ENCODE peak calls at places on chromosomes 7 and 10, in six cellular contexts. T, D, R, X, K and A are unnamed samples.

GRCh38 chr7:102395620-102395957 is 574 bp upstream of the PRKRIP1 start:
- DNase-seq in X (no peak), R (no peak), K (no peak), D (no peak), T (no peak), A (peak; percentile 27)

GRCh38 chr7:131111-132094 is 61.0 kb upstream of the FAM20C start:
- DNase-seq in R (no peak), X (no peak), K (no peak), D (no peak), T (no peak), A (no peak)

GRCh38 chr10:86734209-86734988 is 22.0 kb upstream of the BMPR1A start:
- DNase-seq in K (no peak), T (no peak), D (no peak), R (no peak), X (no peak), A (peak; percentile 43)

GRCh38 chr10:86055928-86056327 is 310.7 kb downstream of the GRID1 start:
- DNase-seq in D (no peak), K (no peak), X (no peak), R (no peak), T (no peak), A (no peak)

GRCh38 chr10:115427611-115428010 is 334.4 kb downstream of the ATRNL1 start:
- DNase-seq in D (no peak), T (no peak), K (no peak), X (no peak), R (no peak), A (no peak)

GRCh38 chr7:110130669-110131068 is 960.3 kb upstream of the LRRN3 start:
- DNase-seq in T (no peak), R (no peak), D (no peak), K (no peak), X (peak; percentile 9), A (no peak)

GRCh38 chr7:17060051-17060450 is 178.3 kb upstream of the AGR3 start:
- DNase-seq in D (no peak), T (no peak), K (no peak), R (no peak), X (no peak), A (no peak)

GRCh38 chr7:64869912-64870562 is 33.0 kb upstream of the ZNF273 start:
- DNase-seq in K (no peak), D (no peak), X (peak; percentile 36), T (no peak), R (no peak), A (no peak)

GRCh38 chr7:68925241-68925640 is 673.0 kb upstream of the AUTS2 start:
- DNase-seq in R (no peak), X (no peak), D (no peak), K (no peak), T (no peak), A (no peak)

GRCh38 chr10:93412801-93413200 is 69.3 kb downstream of the MYOF start:
- DNase-seq in X (no peak), K (no peak), D (no peak), T (no peak), R (no peak), A (peak; percentile 79)

GRCh38 chr10:11881477-11882417 is 58.6 kb downstream of the PROSER2 start:
- DNase-seq in X (no peak), K (no peak), D (peak; percentile 94), R (peak; percentile 89), T (peak; percentile 62), A (no peak)

GRCh38 chr7:150972094-150972493 is 6.0 kb downstream of the KCNH2 start:
- DNase-seq in K (no peak), D (no peak), T (no peak), R (no peak), X (peak; percentile 93), A (no peak)

GRCh38 chr7:178444-178843 is 13.9 kb upstream of the FAM20C start:
- DNase-seq in R (no peak), D (no peak), K (no peak), X (no peak), T (no peak), A (no peak)

GRCh38 chr7:2611921-2612320 is 19.9 kb upstream of the TTYH3 start:
- DNase-seq in X (no peak), D (no peak), R (no peak), T (no peak), K (no peak), A (no peak)

GRCh38 chr7:12458520-12459131 is 55.0 kb upstream of the VWDE start:
- DNase-seq in K (peak; percentile 52), D (peak; percentile 23), T (peak; percentile 43), R (peak; percentile 28), X (peak; percentile 68), A (peak; percentile 54)

GRCh38 chr7:16804674-16805439 is at the start of gene AGR2:
- DNase-seq in X (no peak), D (no peak), T (peak; percentile 43), K (no peak), R (no peak), A (no peak)

GRCh38 chr10:124143721-124144120 is 50.3 kb upstream of the CHST15 start:
- DNase-seq in R (no peak), T (no peak), K (no peak), D (no peak), X (no peak), A (no peak)

GRCh38 chr10:124142296-124142853 is 49.0 kb upstream of the CHST15 start:
- DNase-seq in X (no peak), T (no peak), K (no peak), D (no peak), R (no peak), A (no peak)

GRCh38 chr10:124144536-124144935 is 51.1 kb upstream of the CHST15 start:
- DNase-seq in R (no peak), T (no peak), K (no peak), D (no peak), X (no peak), A (no peak)

GRCh38 chr10:124145109-124145860 is 51.9 kb upstream of the CHST15 start:
- DNase-seq in R (no peak), X (no peak), K (no peak), T (no peak), D (no peak), A (peak; percentile 94)

DNA sequence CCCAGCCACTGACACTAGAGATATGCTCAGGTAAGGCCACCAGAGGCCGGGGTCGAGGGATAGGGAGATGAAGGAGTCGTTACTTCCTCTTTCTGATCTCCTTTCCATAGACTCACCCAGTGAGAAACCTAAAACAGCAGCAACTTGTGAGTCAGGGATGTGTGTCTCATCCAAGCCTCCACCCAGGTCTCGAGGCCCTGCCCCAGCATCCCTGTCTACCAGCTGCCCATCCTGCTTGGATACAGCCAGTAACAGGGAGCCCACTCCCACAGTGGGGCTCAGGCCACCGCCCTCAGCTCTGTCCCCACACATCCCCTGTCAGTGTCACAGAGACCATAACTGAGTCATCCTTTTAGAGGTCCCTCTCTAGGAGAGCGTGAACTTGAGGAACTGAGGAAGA is 49.6 kb upstream of the CHST15 start:
- DNase-seq in D (no peak), R (no peak), X (no peak), K (no peak), T (no peak), A (peak; percentile 38)
- TF ChIP-seq MAX in D (no peak), R (no peak), X (no peak), K (no peak), T (no peak), A (no peak)

DNA sequence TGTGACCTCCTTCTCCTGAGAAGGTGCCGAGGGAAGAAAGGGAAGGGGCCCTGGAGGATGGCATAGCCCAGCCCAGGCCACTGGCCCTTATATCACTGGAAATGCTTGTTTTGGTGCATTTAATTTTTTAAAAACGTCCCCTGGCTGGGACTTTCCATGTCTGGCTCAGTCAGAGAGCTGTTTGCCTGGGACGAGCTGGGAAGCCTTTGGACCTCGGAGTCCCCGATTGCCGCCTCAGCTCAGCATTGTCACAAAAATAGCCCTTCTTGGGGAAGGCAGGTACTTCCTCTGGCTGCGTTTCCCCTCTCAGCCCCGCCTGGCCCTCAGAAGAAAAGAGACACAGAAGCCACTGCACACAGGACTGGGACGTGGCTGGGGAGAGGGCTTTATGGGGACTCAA is 31.3 kb upstream of the MXI1 start:
- DNase-seq in D (no peak), T (no peak), K (peak; percentile 14), R (no peak), X (no peak), A (no peak)
- H3K4me3 ChIP-seq in D (no peak overlapping the region), T (no peak overlapping the region), K (no peak overlapping the region), R (no peak overlapping the region), X (no peak overlapping the region), A (no peak overlapping the region)

GRCh38 chr10:78028438-78029293 is 649 bp downstream of the POLR3A start:
- DNase-seq in D (no peak), T (no peak), X (no peak), K (peak; percentile 62), R (peak; percentile 84), A (peak; percentile 40)
- TF ChIP-seq MAX in D (no peak), T (no peak), X (no peak), K (no peak), R (no peak), A (no peak)

GRCh38 chr10:97771055-97771811 is 566 bp downstream of the SFRP5 start:
- DNase-seq in R (no peak), K (peak; percentile 20), D (no peak), X (peak; percentile 84), T (peak; percentile 43), A (peak; percentile 22)
- H3K4me3 ChIP-seq in R (peak overlapping the region; percentile 47), K (no peak overlapping the region), D (no peak overlapping the region), X (no peak overlapping the region), T (peak overlapping the region; percentile 50), A (no peak overlapping the region)

DNA sequence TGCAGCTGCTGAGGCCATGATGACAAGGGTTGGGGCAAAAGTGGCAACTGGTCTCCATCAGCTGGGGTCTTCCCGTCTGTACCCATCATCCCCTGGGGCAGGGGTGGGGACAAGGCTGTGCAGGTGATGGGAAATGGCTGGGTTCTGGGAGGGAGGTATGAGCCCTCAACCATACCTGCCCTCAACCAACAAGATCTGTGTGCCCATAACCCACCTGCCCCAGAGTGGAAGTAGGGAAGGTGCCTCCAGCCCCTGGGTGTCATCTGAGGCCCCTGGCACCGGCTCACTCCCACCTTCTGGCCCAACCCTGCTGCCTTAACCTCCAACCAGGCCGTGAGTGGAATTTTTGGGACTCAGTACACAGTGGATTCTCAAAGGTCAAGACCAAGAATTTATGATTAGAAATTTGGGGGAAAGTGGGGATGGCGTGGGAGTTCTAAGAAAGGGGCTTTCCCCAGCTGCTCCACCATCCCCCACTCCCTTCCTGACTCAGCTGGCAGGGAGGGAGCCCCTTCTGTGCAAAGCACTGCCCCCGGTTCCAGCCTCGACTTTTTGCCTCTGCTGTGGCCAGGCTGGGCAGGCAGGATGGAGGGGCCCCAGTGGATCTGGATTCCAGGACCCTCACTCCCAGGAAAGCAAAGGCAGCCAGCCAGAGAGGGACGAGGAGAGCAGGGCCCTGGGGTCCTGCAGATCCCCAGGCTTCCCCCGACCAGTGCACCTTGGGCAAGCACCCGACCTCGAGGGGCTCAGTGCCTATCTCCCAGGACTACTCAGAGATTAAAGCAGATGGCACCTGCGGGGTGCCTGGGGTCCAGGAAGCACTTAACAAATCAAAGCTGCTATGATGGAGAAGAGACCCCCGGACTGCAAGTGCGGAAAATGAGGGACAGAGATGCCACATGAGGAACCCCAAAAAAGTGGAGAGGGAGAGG is 12.9 kb downstream of the SPOCK2 start:
- DNase-seq in K (no peak), T (no peak), D (no peak), R (no peak), X (no peak), A (no peak)
- TF ChIP-seq MAX in K (no peak), T (no peak), D (no peak), R (no peak), X (no peak), A (no peak)

GRCh38 chr7:47264021-47264651 is 317.8 kb downstream of the TNS3 start:
- DNase-seq in T (no peak), K (no peak), R (no peak), X (no peak), D (no peak), A (no peak)
- H3K4me3 ChIP-seq in T (no peak overlapping the region), K (no peak overlapping the region), R (no peak overlapping the region), X (no peak overlapping the region), D (no peak overlapping the region), A (no peak overlapping the region)